ENCODE peak calls at places on chromosomes 11 and 22, in five cellular contexts. C, S, V, P and W are unnamed samples.

GRCh38 chr11:87819141-87819540 is 356.1 kb downstream of the RAB38 start:
- DNase-seq in C (no peak), V (no peak), P (no peak), S (no peak), W (no peak)

GRCh38 chr11:120244476-120244875 is 4.5 kb downstream of the POU2F3 start:
- DNase-seq in P (no peak), V (no peak), C (no peak), S (no peak), W (no peak)

GRCh38 chr11:131692151-131692550 is 321.7 kb downstream of the NTM start:
- DNase-seq in S (no peak), V (no peak), C (no peak), P (no peak), W (no peak)

GRCh38 chr11:20087118-20087521 is 73.2 kb downstream of the DBX1 start:
- DNase-seq in C (no peak), S (no peak), P (no peak), V (no peak), W (no peak)

GRCh38 chr22:23769321-23769965 is 1.7 kb upstream of the CHCHD10 start:
- DNase-seq in S (no peak), V (peak), C (no peak), P (no peak), W (no peak)

GRCh38 chr11:93326681-93327080 is 3.9 kb upstream of the DEUP1 start:
- DNase-seq in S (no peak), C (no peak), V (no peak), P (no peak), W (no peak)

GRCh38 chr22:26548984-26549383 is 36.7 kb upstream of the TFIP11 start:
- DNase-seq in S (no peak), V (no peak), P (no peak), C (peak), W (peak)

GRCh38 chr11:96055706-96056387 is 131.9 kb upstream of the MTMR2 start:
- DNase-seq in S (no peak), C (no peak), V (no peak), P (no peak), W (no peak)

GRCh38 chr11:9462172-9462799 is 1.5 kb downstream of the ZNF143 start:
- DNase-seq in S (no peak), V (no peak), C (peak), P (no peak), W (no peak)

GRCh38 chr22:17476838-17477237 is 86.5 kb upstream of the SLC25A18 start:
- DNase-seq in P (no peak), C (no peak), V (no peak), S (no peak), W (no peak)

GRCh38 chr11:126732981-126733380 is 267.6 kb downstream of the KIRREL3 start:
- DNase-seq in S (no peak), P (no peak), V (no peak), C (no peak), W (no peak)

GRCh38 chr11:84871116-84871515 is 756.0 kb downstream of the DLG2 start:
- DNase-seq in P (no peak), S (no peak), C (no peak), V (no peak), W (no peak)

GRCh38 chr11:25200925-25201324 is 704.1 kb downstream of the LUZP2 start:
- DNase-seq in C (no peak), P (no peak), S (no peak), V (no peak), W (no peak)

GRCh38 chr22:35812600-35812999 is 94.9 kb downstream of the APOL5 start:
- DNase-seq in S (no peak), P (no peak), V (no peak), C (no peak), W (no peak)

GRCh38 chr22:48827228-48827810 is 1000.4 kb downstream of the BRD1 start:
- DNase-seq in V (peak), C (peak), P (no peak), S (peak), W (peak)

GRCh38 chr11:2781413-2782274 is 81.8 kb upstream of the KCNQ1OT1 start:
- DNase-seq in S (no peak), P (no peak), V (no peak), C (no peak), W (no peak)

GRCh38 chr11:16804104-16804947 is 65.9 kb downstream of the C11orf58 start:
- DNase-seq in V (no peak), P (no peak), S (peak), C (no peak), W (no peak)

GRCh38 chr22:17272511-17272991 is 53.3 kb upstream of the ADA2 start:
- DNase-seq in P (no peak), S (no peak), C (no peak), V (no peak), W (no peak)

GRCh38 chr11:15124528-15124927 is 9.8 kb downstream of the INSC start:
- DNase-seq in P (no peak), V (no peak), C (no peak), S (no peak), W (no peak)

GRCh38 chr22:17638182-17638431 is 450 bp upstream of the BCL2L13 start:
- DNase-seq in P (no peak), S (peak), C (peak), V (no peak), W (peak)

GRCh38 chr11:45896392-45897068 is 10.5 kb downstream of the FREY1 start:
- DNase-seq in S (peak), V (peak), C (peak), P (no peak), W (peak)

GRCh38 chr11:2752204-2752772 is 52.5 kb upstream of the KCNQ1OT1 start:
- DNase-seq in V (no peak), S (no peak), C (no peak), P (no peak), W (no peak)

GRCh38 chr11:65121447-65121864 is 478 bp downstream of the FAU start:
- DNase-seq in S (no peak), P (no peak), V (no peak), C (no peak), W (no peak)

GRCh38 chr11:125105921-125106320 is 5.5 kb downstream of the TMEM218 start:
- DNase-seq in C (no peak), P (no peak), S (no peak), V (no peak), W (no peak)

GRCh38 chr11:67271548-67272284 is 5.4 kb downstream of the GRK2 start:
- DNase-seq in P (no peak), S (no peak), C (no peak), V (no peak), W (no peak)

GRCh38 chr22:32050678-32051515 is 7.8 kb downstream of the SLC5A1 start:
- DNase-seq in C (no peak), P (peak), V (no peak), S (peak), W (no peak)

GRCh38 chr11:39374963-39375698 is 2084.3 kb downstream of the LRRC4C start:
- DNase-seq in V (peak), C (no peak), S (peak), P (no peak), W (peak)

GRCh38 chr22:48957311-48957986 is 870.2 kb downstream of the BRD1 start:
- DNase-seq in S (no peak), C (no peak), V (no peak), P (no peak), W (no peak)

GRCh38 chr22:23894710-23895598 is 771 bp downstream of the MIF start:
- DNase-seq in P (peak), S (peak), V (peak), C (peak), W (peak)

GRCh38 chr11:8040261-8040920 is 40.6 kb upstream of the TUB start:
- DNase-seq in V (no peak), P (no peak), C (no peak), S (no peak), W (no peak)

GRCh38 chr11:101129203-101129943 is at the start of gene PGR:
- DNase-seq in C (no peak), P (no peak), V (no peak), S (no peak), W (no peak)

GRCh38 chr11:93730108-93731107 is 10.9 kb downstream of the TAF1D start:
- DNase-seq in P (no peak), S (no peak), V (no peak), C (no peak), W (no peak)

GRCh38 chr11:66643745-66644437 is 5.4 kb downstream of the RBM4 start:
- DNase-seq in C (no peak), V (no peak), S (no peak), P (no peak), W (no peak)

GRCh38 chr22:19545935-19546207 is 21.7 kb upstream of the CLDN5 start:
- DNase-seq in S (no peak), P (no peak), V (no peak), C (no peak), W (no peak)

GRCh38 chr11:68447015-68447801 is 13.3 kb upstream of the PPP6R3 start:
- DNase-seq in C (peak), V (peak), P (peak), S (peak), W (peak)